ENCODE peak calls at places on chromosomes 2 and 18, in five cellular contexts. One of them, this sample, is unnamed.

GRCh38 chr2:11955883-11956282 is 209.5 kb downstream of the LPIN1 start:
- DNase-seq in choroid plexus epithelial cell: no peak
- DNase-seq in stimulated activated CD4-positive, alpha-beta T cell treated with anti-CD3 and anti-CD28 coated beads, Interleukin-2, amount 100 ng/mL, for 48 hours: no peak
- DNase-seq in AG09309: no peak
- DNase-seq in epithelial cell of esophagus: no peak
- DNase-seq in this sample: no peak

GRCh38 chr18:48540329-48541025 is 1.6 kb downstream of the CTIF start:
- DNase-seq in epithelial cell of esophagus: peak
- DNase-seq in AG09309: no peak
- DNase-seq in stimulated activated CD4-positive, alpha-beta T cell treated with anti-CD3 and anti-CD28 coated beads, Interleukin-2, amount 100 ng/mL, for 48 hours: no peak
- DNase-seq in choroid plexus epithelial cell: peak
- DNase-seq in this sample: no peak

GRCh38 chr2:219183151-219183757 is 5.2 kb downstream of the RETREG2 start:
- DNase-seq in epithelial cell of esophagus: no peak
- DNase-seq in stimulated activated CD4-positive, alpha-beta T cell treated with anti-CD3 and anti-CD28 coated beads, Interleukin-2, amount 100 ng/mL, for 48 hours: no peak
- DNase-seq in AG09309: no peak
- DNase-seq in choroid plexus epithelial cell: no peak
- DNase-seq in this sample: no peak

GRCh38 chr2:121974919-121975654 is 219.6 kb downstream of the TSN start:
- DNase-seq in stimulated activated CD4-positive, alpha-beta T cell treated with anti-CD3 and anti-CD28 coated beads, Interleukin-2, amount 100 ng/mL, for 48 hours: peak
- DNase-seq in AG09309: peak
- DNase-seq in choroid plexus epithelial cell: peak
- DNase-seq in epithelial cell of esophagus: peak
- DNase-seq in this sample: peak

GRCh38 chr2:192749606-192750200 is 555.0 kb upstream of the TMEFF2 start:
- DNase-seq in choroid plexus epithelial cell: peak
- DNase-seq in stimulated activated CD4-positive, alpha-beta T cell treated with anti-CD3 and anti-CD28 coated beads, Interleukin-2, amount 100 ng/mL, for 48 hours: no peak
- DNase-seq in AG09309: no peak
- DNase-seq in epithelial cell of esophagus: peak
- DNase-seq in this sample: no peak

GRCh38 chr2:6822394-6822793 is 43.3 kb downstream of the CMPK2 start:
- DNase-seq in AG09309: no peak
- DNase-seq in epithelial cell of esophagus: no peak
- DNase-seq in stimulated activated CD4-positive, alpha-beta T cell treated with anti-CD3 and anti-CD28 coated beads, Interleukin-2, amount 100 ng/mL, for 48 hours: no peak
- DNase-seq in choroid plexus epithelial cell: no peak
- DNase-seq in this sample: no peak

GRCh38 chr2:237201461-237202287 is 116.0 kb downstream of the COPS8 start:
- DNase-seq in epithelial cell of esophagus: no peak
- DNase-seq in stimulated activated CD4-positive, alpha-beta T cell treated with anti-CD3 and anti-CD28 coated beads, Interleukin-2, amount 100 ng/mL, for 48 hours: no peak
- DNase-seq in choroid plexus epithelial cell: peak
- DNase-seq in AG09309: peak
- DNase-seq in this sample: no peak

GRCh38 chr2:29013046-29013780 is 32.1 kb downstream of the TOGARAM2 start:
- DNase-seq in epithelial cell of esophagus: peak
- DNase-seq in stimulated activated CD4-positive, alpha-beta T cell treated with anti-CD3 and anti-CD28 coated beads, Interleukin-2, amount 100 ng/mL, for 48 hours: no peak
- DNase-seq in choroid plexus epithelial cell: peak
- DNase-seq in AG09309: no peak
- DNase-seq in this sample: no peak

This sample was measured in AG04449.